ENCODE peak calls at places on chromosomes 12 and 14, in ten cellular contexts. One of them, this sample, is unnamed.

GRCh38 chr12:59408431-59408830 is 187.4 kb upstream of the SLC16A7 start:
- DNase-seq in HepG2: no peak
- DNase-seq in iPS DF 19.7: no peak
- DNase-seq in C1 segment of cervical spinal cord: no peak
- DNase-seq in DMS153: no peak
- DNase-seq in stimulated activated CD4-positive, alpha-beta T cell treated with anti-CD3 and anti-CD28 coated beads, Interleukin-15, amount 100 ng/mL, for 1 hour: no peak
- DNase-seq in psoas muscle: no peak
- DNase-seq in mucosa of descending colon: no peak
- DNase-seq in CD8-positive, alpha-beta memory T cell: no peak
- DNase-seq in nucleus accumbens: no peak
- DNase-seq in this sample: no peak

GRCh38 chr12:114670257-114670955 is 13.6 kb downstream of the TBX3 start:
- DNase-seq in nucleus accumbens: no peak
- DNase-seq in C1 segment of cervical spinal cord: no peak
- DNase-seq in DMS153: no peak
- DNase-seq in iPS DF 19.7: no peak
- DNase-seq in CD8-positive, alpha-beta memory T cell: no peak
- DNase-seq in HepG2: no peak
- DNase-seq in stimulated activated CD4-positive, alpha-beta T cell treated with anti-CD3 and anti-CD28 coated beads, Interleukin-15, amount 100 ng/mL, for 1 hour: no peak
- DNase-seq in psoas muscle: no peak
- DNase-seq in mucosa of descending colon: no peak
- DNase-seq in this sample: no peak

GRCh38 chr12:64609543-64610091 is 678 bp upstream of the RASSF3 start:
- DNase-seq in HepG2: no peak
- DNase-seq in CD8-positive, alpha-beta memory T cell: peak
- DNase-seq in stimulated activated CD4-positive, alpha-beta T cell treated with anti-CD3 and anti-CD28 coated beads, Interleukin-15, amount 100 ng/mL, for 1 hour: no peak
- DNase-seq in C1 segment of cervical spinal cord: no peak
- DNase-seq in nucleus accumbens: no peak
- DNase-seq in DMS153: no peak
- DNase-seq in mucosa of descending colon: no peak
- DNase-seq in iPS DF 19.7: no peak
- DNase-seq in psoas muscle: no peak
- DNase-seq in this sample: no peak

GRCh38 chr12:131390408-131391100 is 320.3 kb upstream of the SFSWAP start:
- DNase-seq in DMS153: no peak
- DNase-seq in stimulated activated CD4-positive, alpha-beta T cell treated with anti-CD3 and anti-CD28 coated beads, Interleukin-15, amount 100 ng/mL, for 1 hour: no peak
- DNase-seq in CD8-positive, alpha-beta memory T cell: no peak
- DNase-seq in C1 segment of cervical spinal cord: peak
- DNase-seq in iPS DF 19.7: peak
- DNase-seq in mucosa of descending colon: no peak
- DNase-seq in psoas muscle: no peak
- DNase-seq in nucleus accumbens: peak
- DNase-seq in HepG2: no peak
- DNase-seq in this sample: peak

GRCh38 chr14:83085725-83086124 is 1552.1 kb upstream of the SEL1L start:
- DNase-seq in HepG2: no peak
- DNase-seq in stimulated activated CD4-positive, alpha-beta T cell treated with anti-CD3 and anti-CD28 coated beads, Interleukin-15, amount 100 ng/mL, for 1 hour: no peak
- DNase-seq in nucleus accumbens: no peak
- DNase-seq in C1 segment of cervical spinal cord: no peak
- DNase-seq in CD8-positive, alpha-beta memory T cell: no peak
- DNase-seq in mucosa of descending colon: no peak
- DNase-seq in iPS DF 19.7: peak
- DNase-seq in DMS153: no peak
- DNase-seq in psoas muscle: no peak
- DNase-seq in this sample: no peak

GRCh38 chr12:58368001-58368400 is 426.6 kb downstream of the ATP23 start:
- DNase-seq in mucosa of descending colon: no peak
- DNase-seq in psoas muscle: no peak
- DNase-seq in stimulated activated CD4-positive, alpha-beta T cell treated with anti-CD3 and anti-CD28 coated beads, Interleukin-15, amount 100 ng/mL, for 1 hour: no peak
- DNase-seq in DMS153: no peak
- DNase-seq in nucleus accumbens: no peak
- DNase-seq in iPS DF 19.7: no peak
- DNase-seq in HepG2: no peak
- DNase-seq in CD8-positive, alpha-beta memory T cell: no peak
- DNase-seq in C1 segment of cervical spinal cord: no peak
- DNase-seq in this sample: no peak

GRCh38 chr12:49296034-49296835 is 1.3 kb downstream of the PRPH start:
- DNase-seq in psoas muscle: peak
- DNase-seq in DMS153: peak
- DNase-seq in CD8-positive, alpha-beta memory T cell: peak
- DNase-seq in mucosa of descending colon: no peak
- DNase-seq in iPS DF 19.7: no peak
- DNase-seq in stimulated activated CD4-positive, alpha-beta T cell treated with anti-CD3 and anti-CD28 coated beads, Interleukin-15, amount 100 ng/mL, for 1 hour: peak
- DNase-seq in nucleus accumbens: peak
- DNase-seq in C1 segment of cervical spinal cord: no peak
- DNase-seq in HepG2: peak
- DNase-seq in this sample: peak

GRCh38 chr14:24920265-24921080 is 129.5 kb downstream of the STXBP6 start:
- DNase-seq in stimulated activated CD4-positive, alpha-beta T cell treated with anti-CD3 and anti-CD28 coated beads, Interleukin-15, amount 100 ng/mL, for 1 hour: no peak
- DNase-seq in psoas muscle: no peak
- DNase-seq in HepG2: no peak
- DNase-seq in CD8-positive, alpha-beta memory T cell: no peak
- DNase-seq in C1 segment of cervical spinal cord: no peak
- DNase-seq in DMS153: no peak
- DNase-seq in mucosa of descending colon: no peak
- DNase-seq in iPS DF 19.7: no peak
- DNase-seq in nucleus accumbens: no peak
- DNase-seq in this sample: no peak

GRCh38 chr12:94560416-94561221 is 89.7 kb downstream of the TMCC3 start:
- DNase-seq in nucleus accumbens: peak
- DNase-seq in DMS153: no peak
- DNase-seq in CD8-positive, alpha-beta memory T cell: no peak
- DNase-seq in C1 segment of cervical spinal cord: peak
- DNase-seq in psoas muscle: no peak
- DNase-seq in mucosa of descending colon: peak
- DNase-seq in HepG2: no peak
- DNase-seq in stimulated activated CD4-positive, alpha-beta T cell treated with anti-CD3 and anti-CD28 coated beads, Interleukin-15, amount 100 ng/mL, for 1 hour: peak
- DNase-seq in iPS DF 19.7: peak
- DNase-seq in this sample: peak

GRCh38 chr12:66354291-66354690 is 52.0 kb downstream of the HELB start:
- DNase-seq in psoas muscle: no peak
- DNase-seq in HepG2: no peak
- DNase-seq in CD8-positive, alpha-beta memory T cell: no peak
- DNase-seq in iPS DF 19.7: no peak
- DNase-seq in DMS153: no peak
- DNase-seq in mucosa of descending colon: no peak
- DNase-seq in C1 segment of cervical spinal cord: peak
- DNase-seq in stimulated activated CD4-positive, alpha-beta T cell treated with anti-CD3 and anti-CD28 coated beads, Interleukin-15, amount 100 ng/mL, for 1 hour: no peak
- DNase-seq in nucleus accumbens: peak
- DNase-seq in this sample: no peak

This sample was measured in activated CD8-positive, alpha-beta T cell treated with anti-CD3 and anti-CD28 coated beads for 36 hours.